ENCODE peak calls at places on chromosomes 11 and 22, in five cellular contexts. Q, Z, S, W and F are unnamed samples.

GRCh38 chr11:108929241-108929640 is 264.4 kb downstream of the DDX10 start:
- DNase-seq in Q (no peak), Z (peak; percentile 98), S (no peak), W (no peak), F (no peak)

GRCh38 chr11:75499423-75500305 is 26.1 kb downstream of the GDPD5 start:
- DNase-seq in Q (no peak), Z (peak; percentile 97), S (no peak), W (peak; percentile 81), F (no peak)

GRCh38 chr11:122523841-122524531 is 131.5 kb upstream of the UBASH3B start:
- DNase-seq in Q (no peak), Z (no peak), S (no peak), W (no peak), F (peak; percentile 40)

GRCh38 chr11:11782532-11783110 is 59.2 kb upstream of the USP47 start:
- DNase-seq in Q (no peak), Z (no peak), S (no peak), W (no peak), F (no peak)

GRCh38 chr11:11463397-11463796 is 110.3 kb upstream of the CSNK2A3 start:
- DNase-seq in Q (no peak), Z (no peak), S (peak; percentile 5), W (no peak), F (no peak)

GRCh38 chr11:4455439-4455838 is 6.3 kb downstream of the OR52K2 start:
- DNase-seq in Q (no peak), Z (no peak), S (no peak), W (peak; percentile 13), F (no peak)

GRCh38 chr11:61488651-61489291 is 19.8 kb upstream of the LRRC10B start:
- DNase-seq in Q (no peak), Z (no peak), S (peak; percentile 60), W (no peak), F (no peak)

GRCh38 chr11:11446967-11447366 is 93.9 kb upstream of the CSNK2A3 start:
- DNase-seq in Q (no peak), Z (no peak), S (no peak), W (no peak), F (no peak)

GRCh38 chr11:66843776-66844495 is 695 bp downstream of the RCE1 start:
- DNase-seq in Q (no peak), Z (no peak), S (no peak), W (no peak), F (no peak)

GRCh38 chr11:58028687-58029411 is 1.9 kb upstream of the OR6Q1 start:
- DNase-seq in Q (no peak), Z (peak; percentile 60), S (no peak), W (peak; percentile 19), F (no peak)

GRCh38 chr22:24432059-24432853 is 4.9 kb downstream of the ADORA2A start:
- DNase-seq in Q (no peak), Z (peak; percentile 63), S (no peak), W (no peak), F (no peak)

GRCh38 chr11:57378166-57378565 is 2.8 kb downstream of the PRG3 start:
- DNase-seq in Q (no peak), Z (no peak), S (no peak), W (no peak), F (no peak)

GRCh38 chr11:46039990-46040389 is 81.3 kb downstream of the PHF21A start:
- DNase-seq in Q (no peak), Z (peak; percentile 77), S (no peak), W (no peak), F (no peak)

GRCh38 chr11:128940603-128941002 is 2.1 kb downstream of the TP53AIP1 start:
- DNase-seq in Q (no peak), Z (no peak), S (no peak), W (no peak), F (no peak)

GRCh38 chr11:9765320-9766101 is 101.6 kb downstream of the SWAP70 start:
- DNase-seq in Q (no peak), Z (peak; percentile 89), S (no peak), W (peak; percentile 45), F (no peak)

GRCh38 chr22:47281126-47282106 is 519.0 kb downstream of the TBC1D22A start:
- DNase-seq in Q (no peak), Z (peak; percentile 59), S (no peak), W (no peak), F (no peak)

GRCh38 chr11:111336582-111337256 is 38.4 kb downstream of the POU2AF3 start:
- DNase-seq in Q (no peak), Z (peak; percentile 82), S (no peak), W (no peak), F (no peak)

GRCh38 chr22:44919691-44920090 is 90.1 kb downstream of the PHF21B start:
- DNase-seq in Q (no peak), Z (no peak), S (no peak), W (no peak), F (no peak)

GRCh38 chr11:78224506-78224905 is 35.8 kb downstream of the USP35 start:
- DNase-seq in Q (no peak), Z (no peak), S (no peak), W (no peak), F (no peak)